ENCODE peak calls at places on chromosomes 3 and 15, in nine cellular contexts. One of them, this sample, is unnamed.

GRCh38 chr3:67291287-67292252 is 293.5 kb downstream of the KBTBD8 start:
- DNase-seq in breast epithelium: no peak
- DNase-seq in hepatocyte: no peak
- DNase-seq in transverse colon: no peak
- DNase-seq in cardiac muscle cell: no peak
- DNase-seq in psoas muscle: no peak
- DNase-seq in AG04450: no peak
- DNase-seq in CD8-positive, alpha-beta T cell: no peak
- DNase-seq in A549: no peak
- DNase-seq in this sample: no peak

GRCh38 chr15:70220444-70220937 is 122.8 kb upstream of the TLE3 start:
- DNase-seq in breast epithelium: no peak
- DNase-seq in hepatocyte: no peak
- DNase-seq in transverse colon: no peak
- DNase-seq in cardiac muscle cell: no peak
- DNase-seq in psoas muscle: no peak
- DNase-seq in AG04450: no peak
- DNase-seq in CD8-positive, alpha-beta T cell: no peak
- DNase-seq in A549: no peak
- DNase-seq in this sample: no peak

GRCh38 chr15:51051776-51052175 is 42.9 kb downstream of the TNFAIP8L3 start:
- DNase-seq in breast epithelium: peak
- DNase-seq in hepatocyte: no peak
- DNase-seq in transverse colon: peak
- DNase-seq in cardiac muscle cell: no peak
- DNase-seq in psoas muscle: peak
- DNase-seq in AG04450: no peak
- DNase-seq in CD8-positive, alpha-beta T cell: no peak
- DNase-seq in A549: no peak
- DNase-seq in this sample: no peak

GRCh38 chr3:179991877-179992276 is 44.9 kb downstream of the PEX5L start:
- DNase-seq in breast epithelium: no peak
- DNase-seq in hepatocyte: no peak
- DNase-seq in transverse colon: no peak
- DNase-seq in cardiac muscle cell: no peak
- DNase-seq in psoas muscle: no peak
- DNase-seq in AG04450: no peak
- DNase-seq in CD8-positive, alpha-beta T cell: no peak
- DNase-seq in A549: peak
- DNase-seq in this sample: no peak

GRCh38 chr3:48268936-48269551 is 28.1 kb downstream of the ZNF589 start:
- DNase-seq in breast epithelium: peak
- DNase-seq in hepatocyte: peak
- DNase-seq in transverse colon: peak
- DNase-seq in cardiac muscle cell: no peak
- DNase-seq in psoas muscle: no peak
- DNase-seq in AG04450: no peak
- DNase-seq in CD8-positive, alpha-beta T cell: peak
- DNase-seq in A549: no peak
- DNase-seq in this sample: no peak

GRCh38 chr15:65856821-65857455 is 12.4 kb upstream of the RAB11A start:
- DNase-seq in breast epithelium: peak
- DNase-seq in hepatocyte: peak
- DNase-seq in transverse colon: peak
- DNase-seq in cardiac muscle cell: peak
- DNase-seq in psoas muscle: peak
- DNase-seq in AG04450: no peak
- DNase-seq in CD8-positive, alpha-beta T cell: peak
- DNase-seq in A549: peak
- DNase-seq in this sample: peak

GRCh38 chr15:26115229-26115943 is 252.3 kb upstream of the ATP10A start:
- DNase-seq in breast epithelium: no peak
- DNase-seq in hepatocyte: no peak
- DNase-seq in transverse colon: no peak
- DNase-seq in cardiac muscle cell: no peak
- DNase-seq in psoas muscle: no peak
- DNase-seq in AG04450: no peak
- DNase-seq in CD8-positive, alpha-beta T cell: no peak
- DNase-seq in A549: no peak
- DNase-seq in this sample: no peak

GRCh38 chr3:138060792-138061191 is 50.8 kb downstream of the CLDN18 start:
- DNase-seq in breast epithelium: no peak
- DNase-seq in hepatocyte: no peak
- DNase-seq in transverse colon: no peak
- DNase-seq in cardiac muscle cell: no peak
- DNase-seq in psoas muscle: no peak
- DNase-seq in AG04450: no peak
- DNase-seq in CD8-positive, alpha-beta T cell: no peak
- DNase-seq in A549: no peak
- DNase-seq in this sample: no peak

DNA sequence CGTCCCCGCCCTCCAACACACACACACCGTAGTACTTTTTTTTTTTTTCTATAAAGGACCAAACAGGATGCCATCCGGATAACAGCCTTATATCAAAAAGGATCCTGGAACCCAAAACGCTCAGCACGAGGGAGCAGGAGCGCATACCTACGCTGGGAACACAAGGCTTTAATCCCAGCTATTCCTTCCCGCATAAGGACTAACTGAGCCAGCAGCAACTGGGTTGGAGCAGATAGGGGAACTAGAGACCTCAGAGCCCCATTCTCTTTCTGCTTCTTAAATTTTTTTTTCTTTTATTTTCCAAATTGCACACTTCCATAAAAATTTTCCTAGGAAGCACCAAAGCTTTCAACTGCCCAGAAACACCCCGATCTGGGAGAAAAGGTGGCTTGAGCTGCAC is 1.3 kb downstream of the TRANK1 start:
- DNase-seq in breast epithelium: no peak
- DNase-seq in hepatocyte: no peak
- DNase-seq in transverse colon: no peak
- DNase-seq in cardiac muscle cell: no peak
- DNase-seq in psoas muscle: no peak
- DNase-seq in AG04450: no peak
- DNase-seq in CD8-positive, alpha-beta T cell: no peak
- DNase-seq in A549: no peak
- DNase-seq in this sample: no peak
- H3K4me3 ChIP-seq in breast epithelium: peak
- H3K4me3 ChIP-seq in hepatocyte: peak
- H3K4me3 ChIP-seq in transverse colon: peak
- H3K4me3 ChIP-seq in cardiac muscle cell: peak
- H3K4me3 ChIP-seq in psoas muscle: peak
- H3K4me3 ChIP-seq in AG04450: peak
- H3K4me3 ChIP-seq in CD8-positive, alpha-beta T cell: peak
- H3K4me3 ChIP-seq in A549: peak
- H3K4me3 ChIP-seq in this sample: peak

GRCh38 chr3:20023663-20024417 is 11.8 kb upstream of the PP2D1 start:
- DNase-seq in breast epithelium: peak
- DNase-seq in hepatocyte: peak
- DNase-seq in transverse colon: peak
- DNase-seq in cardiac muscle cell: peak
- DNase-seq in psoas muscle: no peak
- DNase-seq in AG04450: no peak
- DNase-seq in CD8-positive, alpha-beta T cell: no peak
- DNase-seq in A549: no peak
- DNase-seq in this sample: no peak
- H3K27ac ChIP-seq in breast epithelium: peak
- H3K27ac ChIP-seq in hepatocyte: peak
- H3K27ac ChIP-seq in transverse colon: peak
- H3K27ac ChIP-seq in cardiac muscle cell: peak
- H3K27ac ChIP-seq in psoas muscle: peak
- H3K27ac ChIP-seq in AG04450: no peak
- H3K27ac ChIP-seq in CD8-positive, alpha-beta T cell: no peak
- H3K27ac ChIP-seq in A549: no peak
- H3K27ac ChIP-seq in this sample: peak

GRCh38 chr15:58062983-58063382 is 2.5 kb downstream of the ALDH1A2 start:
- DNase-seq in breast epithelium: no peak
- DNase-seq in hepatocyte: no peak
- DNase-seq in transverse colon: no peak
- DNase-seq in cardiac muscle cell: no peak
- DNase-seq in psoas muscle: no peak
- DNase-seq in AG04450: no peak
- DNase-seq in CD8-positive, alpha-beta T cell: no peak
- DNase-seq in A549: no peak
- DNase-seq in this sample: no peak
- H3K4me3 ChIP-seq in breast epithelium: no peak
- H3K4me3 ChIP-seq in hepatocyte: no peak
- H3K4me3 ChIP-seq in transverse colon: no peak
- H3K4me3 ChIP-seq in cardiac muscle cell: no peak
- H3K4me3 ChIP-seq in psoas muscle: no peak
- H3K4me3 ChIP-seq in AG04450: no peak
- H3K4me3 ChIP-seq in CD8-positive, alpha-beta T cell: no peak
- H3K4me3 ChIP-seq in A549: no peak
- H3K4me3 ChIP-seq in this sample: no peak

GRCh38 chr3:42229942-42230688 is 35.9 kb downstream of the CCK start:
- DNase-seq in breast epithelium: no peak
- DNase-seq in hepatocyte: peak
- DNase-seq in transverse colon: no peak
- DNase-seq in cardiac muscle cell: peak
- DNase-seq in psoas muscle: no peak
- DNase-seq in AG04450: peak
- DNase-seq in CD8-positive, alpha-beta T cell: no peak
- DNase-seq in A549: peak
- DNase-seq in this sample: no peak
- H3K27ac ChIP-seq in breast epithelium: no peak
- H3K27ac ChIP-seq in hepatocyte: no peak
- H3K27ac ChIP-seq in transverse colon: no peak
- H3K27ac ChIP-seq in cardiac muscle cell: no peak
- H3K27ac ChIP-seq in psoas muscle: no peak
- H3K27ac ChIP-seq in AG04450: no peak
- H3K27ac ChIP-seq in CD8-positive, alpha-beta T cell: no peak
- H3K27ac ChIP-seq in A549: peak
- H3K27ac ChIP-seq in this sample: no peak

GRCh38 chr3:58334013-58334321 is 1.3 kb downstream of the PXK start:
- DNase-seq in breast epithelium: no peak
- DNase-seq in hepatocyte: no peak
- DNase-seq in transverse colon: no peak
- DNase-seq in cardiac muscle cell: no peak
- DNase-seq in psoas muscle: no peak
- DNase-seq in AG04450: no peak
- DNase-seq in CD8-positive, alpha-beta T cell: no peak
- DNase-seq in A549: no peak
- DNase-seq in this sample: no peak
- H3K4me3 ChIP-seq in breast epithelium: peak
- H3K4me3 ChIP-seq in hepatocyte: peak
- H3K4me3 ChIP-seq in transverse colon: no peak
- H3K4me3 ChIP-seq in cardiac muscle cell: peak
- H3K4me3 ChIP-seq in psoas muscle: peak
- H3K4me3 ChIP-seq in AG04450: peak
- H3K4me3 ChIP-seq in CD8-positive, alpha-beta T cell: peak
- H3K4me3 ChIP-seq in A549: peak
- H3K4me3 ChIP-seq in this sample: peak

GRCh38 chr15:89777073-89777820 is 1.1 kb downstream of the MESP2 start:
- DNase-seq in breast epithelium: no peak
- DNase-seq in hepatocyte: no peak
- DNase-seq in transverse colon: no peak
- DNase-seq in cardiac muscle cell: no peak
- DNase-seq in psoas muscle: no peak
- DNase-seq in AG04450: no peak
- DNase-seq in CD8-positive, alpha-beta T cell: no peak
- DNase-seq in A549: no peak
- DNase-seq in this sample: no peak

GRCh38 chr15:89777821-89778380 is 1.8 kb downstream of the MESP2 start:
- DNase-seq in breast epithelium: no peak
- DNase-seq in hepatocyte: no peak
- DNase-seq in transverse colon: no peak
- DNase-seq in cardiac muscle cell: no peak
- DNase-seq in psoas muscle: no peak
- DNase-seq in AG04450: no peak
- DNase-seq in CD8-positive, alpha-beta T cell: no peak
- DNase-seq in A549: no peak
- DNase-seq in this sample: no peak

GRCh38 chr15:89781055-89781454 is 4.9 kb downstream of the MESP2 start:
- DNase-seq in breast epithelium: no peak
- DNase-seq in hepatocyte: no peak
- DNase-seq in transverse colon: peak
- DNase-seq in cardiac muscle cell: no peak
- DNase-seq in psoas muscle: no peak
- DNase-seq in AG04450: no peak
- DNase-seq in CD8-positive, alpha-beta T cell: no peak
- DNase-seq in A549: peak
- DNase-seq in this sample: peak

GRCh38 chr15:89780601-89781000 is 4.5 kb downstream of the MESP2 start:
- DNase-seq in breast epithelium: no peak
- DNase-seq in hepatocyte: no peak
- DNase-seq in transverse colon: no peak
- DNase-seq in cardiac muscle cell: peak
- DNase-seq in psoas muscle: no peak
- DNase-seq in AG04450: no peak
- DNase-seq in CD8-positive, alpha-beta T cell: no peak
- DNase-seq in A549: no peak
- DNase-seq in this sample: no peak

GRCh38 chr15:89778861-89779260 is 2.7 kb downstream of the MESP2 start:
- DNase-seq in breast epithelium: no peak
- DNase-seq in hepatocyte: no peak
- DNase-seq in transverse colon: no peak
- DNase-seq in cardiac muscle cell: no peak
- DNase-seq in psoas muscle: no peak
- DNase-seq in AG04450: no peak
- DNase-seq in CD8-positive, alpha-beta T cell: no peak
- DNase-seq in A549: no peak
- DNase-seq in this sample: no peak
- H3K27ac ChIP-seq in breast epithelium: no peak
- H3K27ac ChIP-seq in hepatocyte: no peak
- H3K27ac ChIP-seq in transverse colon: peak
- H3K27ac ChIP-seq in cardiac muscle cell: no peak
- H3K27ac ChIP-seq in psoas muscle: no peak
- H3K27ac ChIP-seq in AG04450: no peak
- H3K27ac ChIP-seq in CD8-positive, alpha-beta T cell: no peak
- H3K27ac ChIP-seq in A549: no peak
- H3K27ac ChIP-seq in this sample: no peak

This sample was measured in left lung.